ENCODE peak calls at places on chromosome 11, in nine cellular contexts. One of them, this sample, is unnamed.

GRCh38 chr11:28086569-28086968 is 21.4 kb downstream of the KIF18A start:
- DNase-seq in K562: no peak
- DNase-seq in sigmoid colon: no peak
- DNase-seq in stomach: no peak
- DNase-seq in breast epithelium: no peak
- DNase-seq in body of pancreas: no peak
- DNase-seq in IMR-90: peak
- DNase-seq in A549: no peak
- DNase-seq in H1: no peak
- DNase-seq in this sample: no peak

GRCh38 chr11:105968021-105968697 is 53.9 kb downstream of the MSANTD4 start:
- DNase-seq in stomach: no peak
- DNase-seq in breast epithelium: no peak
- DNase-seq in K562: no peak
- DNase-seq in IMR-90: peak
- DNase-seq in body of pancreas: peak
- DNase-seq in H1: no peak
- DNase-seq in A549: no peak
- DNase-seq in sigmoid colon: no peak
- DNase-seq in this sample: no peak

GRCh38 chr11:122772945-122773344 is 65.4 kb upstream of the CRTAM start:
- DNase-seq in A549: peak
- DNase-seq in H1: no peak
- DNase-seq in body of pancreas: no peak
- DNase-seq in breast epithelium: no peak
- DNase-seq in IMR-90: peak
- DNase-seq in K562: no peak
- DNase-seq in sigmoid colon: no peak
- DNase-seq in stomach: no peak
- DNase-seq in this sample: no peak

GRCh38 chr11:117519590-117519989 is 191.9 kb downstream of the CEP164 start:
- DNase-seq in body of pancreas: no peak
- DNase-seq in H1: no peak
- DNase-seq in stomach: no peak
- DNase-seq in breast epithelium: no peak
- DNase-seq in A549: no peak
- DNase-seq in IMR-90: no peak
- DNase-seq in K562: no peak
- DNase-seq in sigmoid colon: no peak
- DNase-seq in this sample: no peak

GRCh38 chr11:92596596-92597317 is 372.1 kb downstream of the FAT3 start:
- DNase-seq in IMR-90: no peak
- DNase-seq in stomach: no peak
- DNase-seq in sigmoid colon: no peak
- DNase-seq in H1: no peak
- DNase-seq in K562: no peak
- DNase-seq in body of pancreas: no peak
- DNase-seq in breast epithelium: no peak
- DNase-seq in A549: no peak
- DNase-seq in this sample: no peak

GRCh38 chr11:131667566-131667965 is 297.2 kb downstream of the NTM start:
- DNase-seq in A549: no peak
- DNase-seq in sigmoid colon: peak
- DNase-seq in IMR-90: no peak
- DNase-seq in H1: no peak
- DNase-seq in body of pancreas: no peak
- DNase-seq in breast epithelium: no peak
- DNase-seq in stomach: no peak
- DNase-seq in K562: no peak
- DNase-seq in this sample: no peak

GRCh38 chr11:3121931-3122774 is 43.0 kb downstream of the OSBPL5 start:
- DNase-seq in breast epithelium: no peak
- DNase-seq in stomach: peak
- DNase-seq in IMR-90: no peak
- DNase-seq in sigmoid colon: peak
- DNase-seq in A549: no peak
- DNase-seq in K562: no peak
- DNase-seq in body of pancreas: peak
- DNase-seq in H1: no peak
- DNase-seq in this sample: peak

GRCh38 chr11:84836371-84836770 is 790.8 kb downstream of the DLG2 start:
- DNase-seq in breast epithelium: no peak
- DNase-seq in sigmoid colon: no peak
- DNase-seq in body of pancreas: no peak
- DNase-seq in IMR-90: no peak
- DNase-seq in K562: no peak
- DNase-seq in stomach: no peak
- DNase-seq in H1: no peak
- DNase-seq in A549: no peak
- DNase-seq in this sample: no peak

GRCh38 chr11:121479355-121479754 is 26.6 kb upstream of the SORL1-AS1 start:
- DNase-seq in H1: no peak
- DNase-seq in body of pancreas: no peak
- DNase-seq in breast epithelium: no peak
- DNase-seq in stomach: no peak
- DNase-seq in A549: no peak
- DNase-seq in sigmoid colon: no peak
- DNase-seq in IMR-90: no peak
- DNase-seq in K562: no peak
- DNase-seq in this sample: no peak

GRCh38 chr11:60914620-60915249 is 777 bp downstream of the TMEM109 start:
- DNase-seq in A549: peak
- DNase-seq in K562: peak
- DNase-seq in IMR-90: peak
- DNase-seq in H1: no peak
- DNase-seq in breast epithelium: no peak
- DNase-seq in sigmoid colon: peak
- DNase-seq in body of pancreas: peak
- DNase-seq in stomach: no peak
- DNase-seq in this sample: no peak

GRCh38 chr11:36273110-36273509 is 16.1 kb downstream of the COMMD9 start:
- DNase-seq in stomach: no peak
- DNase-seq in H1: no peak
- DNase-seq in breast epithelium: no peak
- DNase-seq in body of pancreas: no peak
- DNase-seq in A549: no peak
- DNase-seq in IMR-90: no peak
- DNase-seq in sigmoid colon: no peak
- DNase-seq in K562: no peak
- DNase-seq in this sample: no peak

GRCh38 chr11:127862406-127862805 is 725.0 kb downstream of the ETS1 start:
- DNase-seq in K562: no peak
- DNase-seq in IMR-90: no peak
- DNase-seq in body of pancreas: no peak
- DNase-seq in sigmoid colon: no peak
- DNase-seq in breast epithelium: no peak
- DNase-seq in H1: no peak
- DNase-seq in stomach: no peak
- DNase-seq in A549: no peak
- DNase-seq in this sample: no peak

DNA sequence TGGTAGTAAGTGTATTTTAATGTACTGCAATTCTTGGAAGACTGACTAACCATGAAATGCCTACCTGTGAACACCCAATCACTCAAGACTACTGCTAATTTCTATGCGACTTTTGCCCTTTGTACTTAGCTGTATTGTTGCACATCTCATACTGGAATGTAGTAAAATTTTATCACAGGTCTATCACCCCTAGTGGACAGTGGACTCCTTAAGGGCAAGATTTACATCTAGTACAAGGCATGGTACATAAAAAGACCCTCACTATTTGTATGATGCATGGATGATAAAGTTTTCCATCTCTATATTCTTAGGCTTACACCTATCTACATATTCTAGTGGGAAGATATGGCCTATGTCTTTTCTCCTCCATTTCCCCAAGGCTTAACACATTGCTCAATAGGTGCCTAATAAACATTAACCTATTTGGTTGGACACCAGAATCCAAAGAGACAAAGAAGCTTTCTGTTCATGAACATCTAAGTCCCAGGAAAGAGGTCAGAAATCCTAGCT is 26.1 kb downstream of the SERGEF start:
- DNase-seq in IMR-90: no peak
- DNase-seq in sigmoid colon: no peak
- DNase-seq in stomach: no peak
- DNase-seq in H1: no peak
- DNase-seq in K562: no peak
- DNase-seq in body of pancreas: no peak
- DNase-seq in breast epithelium: no peak
- DNase-seq in A549: no peak
- DNase-seq in this sample: no peak
- TF ChIP-seq CTCF in IMR-90: peak
- TF ChIP-seq CTCF in sigmoid colon: no peak
- TF ChIP-seq CTCF in stomach: no peak
- TF ChIP-seq CTCF in H1: no peak
- TF ChIP-seq CTCF in K562: peak
- TF ChIP-seq CTCF in body of pancreas: no peak
- TF ChIP-seq CTCF in breast epithelium: no peak
- TF ChIP-seq CTCF in A549: no peak
- TF ChIP-seq CTCF in this sample: no peak

GRCh38 chr11:7986768-7987559 is at the start of gene EIF3F:
- DNase-seq in A549: peak
- DNase-seq in breast epithelium: peak
- DNase-seq in IMR-90: peak
- DNase-seq in K562: peak
- DNase-seq in H1: peak
- DNase-seq in body of pancreas: peak
- DNase-seq in sigmoid colon: peak
- DNase-seq in stomach: peak
- DNase-seq in this sample: peak
- TF ChIP-seq POLR2A in A549: peak
- TF ChIP-seq POLR2A in breast epithelium: no peak
- TF ChIP-seq POLR2A in IMR-90: peak
- TF ChIP-seq POLR2A in K562: peak
- TF ChIP-seq POLR2A in H1: peak
- TF ChIP-seq POLR2A in body of pancreas: peak
- TF ChIP-seq POLR2A in sigmoid colon: no peak
- TF ChIP-seq POLR2A in stomach: no peak
- TF ChIP-seq POLR2A in this sample: no peak

GRCh38 chr11:9561279-9561982 is 12.0 kb upstream of the WEE1 start:
- DNase-seq in IMR-90: no peak
- DNase-seq in A549: no peak
- DNase-seq in sigmoid colon: no peak
- DNase-seq in H1: no peak
- DNase-seq in breast epithelium: no peak
- DNase-seq in K562: no peak
- DNase-seq in stomach: no peak
- DNase-seq in body of pancreas: no peak
- DNase-seq in this sample: no peak
- H3K4me3 ChIP-seq in IMR-90: no peak
- H3K4me3 ChIP-seq in A549: no peak
- H3K4me3 ChIP-seq in sigmoid colon: no peak
- H3K4me3 ChIP-seq in H1: no peak
- H3K4me3 ChIP-seq in breast epithelium: no peak
- H3K4me3 ChIP-seq in K562: no peak
- H3K4me3 ChIP-seq in stomach: no peak
- H3K4me3 ChIP-seq in body of pancreas: no peak
- H3K4me3 ChIP-seq in this sample: no peak

GRCh38 chr11:82527185-82527584 is 206.5 kb downstream of the FAM181B start:
- DNase-seq in sigmoid colon: no peak
- DNase-seq in breast epithelium: no peak
- DNase-seq in K562: no peak
- DNase-seq in IMR-90: no peak
- DNase-seq in A549: no peak
- DNase-seq in body of pancreas: no peak
- DNase-seq in stomach: no peak
- DNase-seq in H1: no peak
- DNase-seq in this sample: no peak

GRCh38 chr11:82521427-82521826 is 212.2 kb downstream of the FAM181B start:
- DNase-seq in A549: no peak
- DNase-seq in breast epithelium: no peak
- DNase-seq in body of pancreas: no peak
- DNase-seq in stomach: no peak
- DNase-seq in sigmoid colon: peak
- DNase-seq in IMR-90: no peak
- DNase-seq in H1: no peak
- DNase-seq in K562: no peak
- DNase-seq in this sample: no peak

GRCh38 chr11:82523141-82523540 is 210.5 kb downstream of the FAM181B start:
- DNase-seq in K562: no peak
- DNase-seq in IMR-90: no peak
- DNase-seq in sigmoid colon: peak
- DNase-seq in H1: no peak
- DNase-seq in stomach: no peak
- DNase-seq in A549: no peak
- DNase-seq in body of pancreas: no peak
- DNase-seq in breast epithelium: no peak
- DNase-seq in this sample: no peak
- TF ChIP-seq CTCF in K562: no peak
- TF ChIP-seq CTCF in IMR-90: no peak
- TF ChIP-seq CTCF in sigmoid colon: no peak
- TF ChIP-seq CTCF in H1: peak
- TF ChIP-seq CTCF in stomach: no peak
- TF ChIP-seq CTCF in A549: no peak
- TF ChIP-seq CTCF in body of pancreas: no peak
- TF ChIP-seq CTCF in breast epithelium: no peak
- TF ChIP-seq CTCF in this sample: no peak

DNA sequence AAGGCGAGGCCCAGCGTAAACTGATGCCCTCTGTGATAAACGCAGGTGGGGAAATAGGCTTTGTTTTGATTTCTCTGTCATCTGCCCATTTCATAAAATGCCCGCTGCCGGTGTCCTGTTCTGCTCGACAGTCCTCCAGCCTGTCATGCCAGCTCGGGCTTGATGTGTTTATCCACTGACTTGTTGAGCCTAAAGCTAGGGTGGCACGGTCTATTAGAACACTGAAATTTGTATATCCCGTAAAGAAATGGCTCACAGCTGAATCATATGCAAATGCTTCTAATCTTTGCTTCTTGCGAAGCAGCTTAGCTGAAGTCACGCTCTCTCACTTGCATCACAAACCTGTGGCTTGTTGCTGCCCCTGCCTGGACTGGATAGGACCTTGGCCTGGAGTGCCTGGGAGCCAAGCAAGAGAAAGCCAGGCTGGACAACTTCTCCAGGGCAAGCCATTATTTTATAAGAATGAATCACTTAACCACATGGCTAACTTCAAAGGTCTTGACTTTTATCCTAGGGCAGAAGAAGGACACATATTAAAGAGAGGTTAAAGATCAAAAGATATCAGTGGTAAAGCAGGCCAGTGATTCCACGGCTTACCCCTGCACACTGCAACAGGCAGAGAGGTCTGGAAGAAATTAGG is 33.1 kb downstream of the EHF start:
- DNase-seq in body of pancreas: peak
- DNase-seq in sigmoid colon: no peak
- DNase-seq in H1: no peak
- DNase-seq in breast epithelium: peak
- DNase-seq in IMR-90: peak
- DNase-seq in stomach: peak
- DNase-seq in K562: no peak
- DNase-seq in A549: peak
- DNase-seq in this sample: no peak
- TF ChIP-seq POLR2A in body of pancreas: no peak
- TF ChIP-seq POLR2A in sigmoid colon: no peak
- TF ChIP-seq POLR2A in H1: no peak
- TF ChIP-seq POLR2A in breast epithelium: no peak
- TF ChIP-seq POLR2A in IMR-90: no peak
- TF ChIP-seq POLR2A in stomach: no peak
- TF ChIP-seq POLR2A in K562: no peak
- TF ChIP-seq POLR2A in A549: no peak
- TF ChIP-seq POLR2A in this sample: no peak

GRCh38 chr11:120122921-120123683 is 14.8 kb downstream of the TRIM29 start:
- DNase-seq in sigmoid colon: no peak
- DNase-seq in stomach: no peak
- DNase-seq in K562: peak
- DNase-seq in H1: no peak
- DNase-seq in body of pancreas: no peak
- DNase-seq in IMR-90: no peak
- DNase-seq in A549: no peak
- DNase-seq in breast epithelium: no peak
- DNase-seq in this sample: no peak
- H3K4me3 ChIP-seq in sigmoid colon: no peak
- H3K4me3 ChIP-seq in stomach: no peak
- H3K4me3 ChIP-seq in K562: no peak
- H3K4me3 ChIP-seq in H1: no peak
- H3K4me3 ChIP-seq in body of pancreas: no peak
- H3K4me3 ChIP-seq in IMR-90: no peak
- H3K4me3 ChIP-seq in A549: no peak
- H3K4me3 ChIP-seq in breast epithelium: no peak
- H3K4me3 ChIP-seq in this sample: no peak

This sample was measured in heart left ventricle.